ENCODE peak calls at places on chromosomes 13 and 19, in eight cellular contexts. T is stomach, M is AG04450, B is foreskin fibroblast, G is lung, D is AG09309, S is tibial nerve, U is astrocyte of the spinal cord. O is an unnamed sample.

GRCh38 chr19:16569609-16570320 is 2.5 kb downstream of the SLC35E1 start:
- DNase-seq in T (peak; percentile 71), M (no peak), B (no peak), G (peak; percentile 68), D (no peak), S (no peak), U (no peak), O (no peak)

GRCh38 chr19:23787106-23787505 is 28.4 kb upstream of the ZNF681 start:
- DNase-seq in T (no peak), M (no peak), B (no peak), G (peak; percentile 26), D (peak; percentile 8), S (no peak), U (no peak), O (no peak)

GRCh38 chr13:39462456-39462855 is 140.5 kb downstream of the LHFPL6 start:
- DNase-seq in T (no peak), M (no peak), B (peak; percentile 16), G (peak; percentile 57), D (peak; percentile 68), S (no peak), U (peak; percentile 33), O (no peak)

GRCh38 chr13:37295046-37295445 is 189.6 kb upstream of the CSNK1A1L start:
- DNase-seq in T (peak; percentile 70), M (no peak), B (no peak), G (no peak), D (no peak), S (no peak), U (peak; percentile 60), O (no peak)

GRCh38 chr19:43809762-43810696 is 7.8 kb upstream of the LYPD5 start:
- DNase-seq in T (no peak), M (peak; percentile 32), B (peak; percentile 28), G (no peak), D (peak; percentile 27), S (no peak), U (peak; percentile 67), O (peak; percentile 40)

GRCh38 chr13:22061806-22062391 is 391.0 kb downstream of the FGF9 start:
- DNase-seq in T (no peak), M (no peak), B (no peak), G (no peak), D (no peak), S (no peak), U (no peak), O (no peak)

GRCh38 chr19:11382898-11383705 is 1.0 kb downstream of the EPOR start:
- DNase-seq in T (peak; percentile 71), M (no peak), B (peak; percentile 18), G (peak; percentile 61), D (no peak), S (peak; percentile 14), U (no peak), O (no peak)

GRCh38 chr13:35279500-35279899 is 197.0 kb downstream of the MAB21L1 start:
- DNase-seq in T (no peak), M (no peak), B (no peak), G (no peak), D (no peak), S (no peak), U (no peak), O (no peak)

GRCh38 chr13:111267784-111268183 is 52.7 kb upstream of the TEX29 start:
- DNase-seq in T (no peak), M (peak; percentile 34), B (peak; percentile 25), G (no peak), D (no peak), S (no peak), U (peak; percentile 34), O (no peak)

GRCh38 chr13:61013782-61014181 is 401.9 kb downstream of the PCDH20 start:
- DNase-seq in T (no peak), M (no peak), B (no peak), G (no peak), D (no peak), S (no peak), U (no peak), O (no peak)

GRCh38 chr19:5567360-5567970 is at the start of gene TINCR:
- DNase-seq in T (no peak), M (no peak), B (no peak), G (no peak), D (no peak), S (no peak), U (no peak), O (no peak)
- TF ChIP-seq CTCF in T (no peak), M (no peak), B (no peak), G (no peak), D (no peak), S (no peak), U (peak; percentile 2), O (no peak)

GRCh38 chr19:4524808-4525562 is 6.7 kb upstream of the PLIN4 start:
- DNase-seq in T (peak; percentile 63), M (no peak), B (no peak), G (peak; percentile 44), D (no peak), S (peak; percentile 63), U (peak; percentile 31), O (no peak)
- H3K4me3 ChIP-seq in T (no peak overlapping the region), M (no peak overlapping the region), B (no peak overlapping the region), G (no peak overlapping the region), D (no peak overlapping the region), S (no peak overlapping the region), U (no peak overlapping the region), O (no peak overlapping the region)

DNA sequence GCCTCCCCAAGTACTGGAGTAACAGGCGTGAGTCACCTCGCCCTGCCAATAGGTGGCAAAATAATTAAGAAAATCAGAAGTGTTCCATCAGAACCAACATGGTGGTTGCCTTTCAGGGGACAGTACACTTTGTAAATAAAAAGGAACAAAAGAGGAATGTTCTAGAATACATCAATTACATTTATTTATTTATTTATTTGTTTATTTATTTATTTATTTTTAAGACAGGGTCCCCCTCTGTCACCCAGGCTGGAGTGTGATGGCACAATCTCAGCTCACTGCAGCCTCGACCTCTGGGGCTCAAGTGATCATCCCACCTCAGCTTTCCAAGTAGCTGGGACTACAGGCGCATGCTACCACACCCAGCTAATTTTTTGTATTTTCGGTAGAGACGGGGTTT is 12.9 kb upstream of the TYROBP start:
- DNase-seq in T (no peak), M (no peak), B (no peak), G (no peak), D (no peak), S (no peak), U (no peak), O (no peak)
- TF ChIP-seq CTCF in T (no peak), M (no peak), B (no peak), G (no peak), D (no peak), S (no peak), U (no peak), O (no peak)

DNA sequence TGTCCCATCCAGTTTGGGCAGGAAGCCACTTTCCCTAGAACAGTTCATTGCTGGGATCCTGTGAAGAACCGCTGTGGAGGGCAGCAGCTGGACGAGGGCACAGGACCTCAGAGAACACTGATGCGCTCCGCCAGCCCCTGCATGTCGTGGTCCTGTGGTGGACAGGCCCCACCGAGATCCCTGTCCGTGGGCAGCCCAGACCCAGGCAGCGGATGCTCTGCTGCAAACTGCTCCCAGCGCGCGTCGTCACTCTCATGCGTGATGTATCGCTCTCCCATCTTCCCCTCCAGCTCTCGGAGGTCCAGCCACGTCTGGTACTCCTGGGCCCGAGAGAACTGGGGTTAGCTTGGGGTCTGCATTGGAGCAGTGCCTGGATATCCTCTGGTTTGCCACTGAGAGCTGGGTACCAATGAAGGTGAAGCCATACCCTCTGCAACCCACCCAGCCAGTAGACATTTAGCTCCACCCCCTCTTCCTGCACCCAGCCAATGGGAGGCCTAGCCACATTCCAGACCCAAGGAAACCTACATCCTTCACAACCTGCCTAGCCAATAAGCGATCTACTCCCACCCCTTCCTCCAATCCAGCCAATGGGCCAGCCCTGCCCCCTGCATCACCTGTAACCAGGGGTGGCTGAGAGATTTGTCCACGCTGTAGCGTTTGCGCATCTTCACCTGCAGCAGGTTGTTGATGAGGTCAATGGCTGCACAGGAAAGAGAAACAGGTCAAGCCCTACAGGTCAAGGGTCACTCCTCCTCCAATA is 13.6 kb upstream of the DACT3 start:
- DNase-seq in T (no peak), M (no peak), B (no peak), G (no peak), D (no peak), S (no peak), U (no peak), O (no peak)
- H3K4me3 ChIP-seq in T (no peak overlapping the region), M (no peak overlapping the region), B (no peak overlapping the region), G (no peak overlapping the region), D (no peak overlapping the region), S (no peak overlapping the region), U (no peak overlapping the region), O (no peak overlapping the region)

DNA sequence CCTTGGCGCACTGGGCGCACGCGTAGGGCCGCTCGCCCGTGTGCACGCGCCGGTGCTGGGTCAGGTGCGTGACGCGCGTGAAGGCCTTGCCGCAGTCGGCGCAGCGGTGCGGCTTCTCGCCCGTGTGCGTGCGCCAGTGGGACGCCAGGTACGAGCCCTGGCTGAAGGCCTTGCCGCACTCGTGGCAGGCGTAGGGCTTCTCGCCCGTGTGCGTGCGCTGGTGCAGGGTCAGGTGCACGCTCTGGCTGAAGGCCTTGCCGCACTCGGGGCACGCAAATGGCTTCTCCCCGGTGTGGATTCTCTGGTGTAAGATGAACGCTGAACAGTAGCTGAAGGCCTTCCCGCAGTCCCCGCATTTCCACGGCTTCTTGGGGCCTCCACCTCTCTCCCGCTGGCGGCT is 7.0 kb downstream of the ZNF835 start:
- DNase-seq in T (no peak), M (no peak), B (no peak), G (no peak), D (no peak), S (no peak), U (no peak), O (no peak)
- TF ChIP-seq CTCF in T (no peak), M (no peak), B (no peak), G (no peak), D (no peak), S (no peak), U (no peak), O (no peak)

GRCh38 chr19:18234194-18234593 is 8.0 kb upstream of the PDE4C start:
- DNase-seq in T (no peak), M (no peak), B (no peak), G (no peak), D (no peak), S (no peak), U (no peak), O (no peak)
- H3K4me3 ChIP-seq in T (no peak overlapping the region), M (no peak overlapping the region), B (no peak overlapping the region), G (no peak overlapping the region), D (no peak overlapping the region), S (no peak overlapping the region), U (no peak overlapping the region), O (no peak overlapping the region)

GRCh38 chr19:30228113-30228725 is 144.0 kb upstream of the ZNF536 start:
- DNase-seq in T (no peak), M (no peak), B (no peak), G (no peak), D (no peak), S (no peak), U (no peak), O (no peak)
- TF ChIP-seq CTCF in T (no peak), M (no peak), B (no peak), G (no peak), D (no peak), S (no peak), U (no peak), O (no peak)

O was measured in astrocyte of the cerebellum.